ENCODE peak calls at places on chromosomes 12 and 14, in ten cellular contexts. One of them, this sample, is unnamed.

GRCh38 chr14:89186850-89187376 is 230.1 kb downstream of the FOXN3 start:
- DNase-seq in cardiac muscle cell: no peak
- DNase-seq in left lung: no peak
- DNase-seq in HEK293T: no peak
- DNase-seq in glomerular endothelial cell: no peak
- DNase-seq in activated naive CD4-positive, alpha-beta T cell treated with anti-CD3 and anti-CD28 coated beads for 36 hours: no peak
- DNase-seq in NCI-H774: no peak
- DNase-seq in H54: no peak
- DNase-seq in ascending aorta: no peak
- DNase-seq in left ventricle myocardium superior: no peak
- DNase-seq in this sample: no peak

GRCh38 chr12:6420364-6420763 is 24.4 kb upstream of the CD27 start:
- DNase-seq in cardiac muscle cell: no peak
- DNase-seq in left lung: no peak
- DNase-seq in HEK293T: no peak
- DNase-seq in glomerular endothelial cell: no peak
- DNase-seq in activated naive CD4-positive, alpha-beta T cell treated with anti-CD3 and anti-CD28 coated beads for 36 hours: no peak
- DNase-seq in NCI-H774: no peak
- DNase-seq in H54: no peak
- DNase-seq in ascending aorta: no peak
- DNase-seq in left ventricle myocardium superior: no peak
- DNase-seq in this sample: no peak

GRCh38 chr12:126247936-126248335 is 1182.7 kb downstream of the AACS start:
- DNase-seq in cardiac muscle cell: no peak
- DNase-seq in left lung: no peak
- DNase-seq in HEK293T: no peak
- DNase-seq in glomerular endothelial cell: no peak
- DNase-seq in activated naive CD4-positive, alpha-beta T cell treated with anti-CD3 and anti-CD28 coated beads for 36 hours: no peak
- DNase-seq in NCI-H774: no peak
- DNase-seq in H54: no peak
- DNase-seq in ascending aorta: no peak
- DNase-seq in left ventricle myocardium superior: no peak
- DNase-seq in this sample: no peak

GRCh38 chr12:2244013-2244861 is 191.4 kb downstream of the CACNA1C start:
- DNase-seq in cardiac muscle cell: peak
- DNase-seq in left lung: no peak
- DNase-seq in HEK293T: peak
- DNase-seq in glomerular endothelial cell: no peak
- DNase-seq in activated naive CD4-positive, alpha-beta T cell treated with anti-CD3 and anti-CD28 coated beads for 36 hours: no peak
- DNase-seq in NCI-H774: peak
- DNase-seq in H54: peak
- DNase-seq in ascending aorta: no peak
- DNase-seq in left ventricle myocardium superior: no peak
- DNase-seq in this sample: peak

GRCh38 chr12:79776111-79776510 is 85.3 kb upstream of the PAWR start:
- DNase-seq in cardiac muscle cell: peak
- DNase-seq in left lung: no peak
- DNase-seq in HEK293T: no peak
- DNase-seq in glomerular endothelial cell: no peak
- DNase-seq in activated naive CD4-positive, alpha-beta T cell treated with anti-CD3 and anti-CD28 coated beads for 36 hours: no peak
- DNase-seq in NCI-H774: no peak
- DNase-seq in H54: no peak
- DNase-seq in ascending aorta: no peak
- DNase-seq in left ventricle myocardium superior: no peak
- DNase-seq in this sample: no peak

GRCh38 chr14:22555573-22556011 is 33.4 kb downstream of the DAD1 start:
- DNase-seq in cardiac muscle cell: no peak
- DNase-seq in left lung: no peak
- DNase-seq in HEK293T: no peak
- DNase-seq in glomerular endothelial cell: no peak
- DNase-seq in activated naive CD4-positive, alpha-beta T cell treated with anti-CD3 and anti-CD28 coated beads for 36 hours: peak
- DNase-seq in NCI-H774: no peak
- DNase-seq in H54: no peak
- DNase-seq in ascending aorta: no peak
- DNase-seq in left ventricle myocardium superior: no peak
- DNase-seq in this sample: no peak

GRCh38 chr14:72928872-72929271 is 2.6 kb downstream of the DCAF4 start:
- DNase-seq in cardiac muscle cell: no peak
- DNase-seq in left lung: no peak
- DNase-seq in HEK293T: no peak
- DNase-seq in glomerular endothelial cell: no peak
- DNase-seq in activated naive CD4-positive, alpha-beta T cell treated with anti-CD3 and anti-CD28 coated beads for 36 hours: no peak
- DNase-seq in NCI-H774: no peak
- DNase-seq in H54: no peak
- DNase-seq in ascending aorta: no peak
- DNase-seq in left ventricle myocardium superior: no peak
- DNase-seq in this sample: no peak

GRCh38 chr14:81127785-81128184 is 93.0 kb downstream of the GTF2A1 start:
- DNase-seq in cardiac muscle cell: peak
- DNase-seq in left lung: no peak
- DNase-seq in HEK293T: no peak
- DNase-seq in glomerular endothelial cell: no peak
- DNase-seq in activated naive CD4-positive, alpha-beta T cell treated with anti-CD3 and anti-CD28 coated beads for 36 hours: no peak
- DNase-seq in NCI-H774: no peak
- DNase-seq in H54: no peak
- DNase-seq in ascending aorta: no peak
- DNase-seq in left ventricle myocardium superior: no peak
- DNase-seq in this sample: no peak

GRCh38 chr14:103127861-103128598 is 4.8 kb downstream of the TNFAIP2 start:
- DNase-seq in cardiac muscle cell: no peak
- DNase-seq in left lung: no peak
- DNase-seq in HEK293T: no peak
- DNase-seq in glomerular endothelial cell: no peak
- DNase-seq in activated naive CD4-positive, alpha-beta T cell treated with anti-CD3 and anti-CD28 coated beads for 36 hours: no peak
- DNase-seq in NCI-H774: no peak
- DNase-seq in H54: peak
- DNase-seq in ascending aorta: no peak
- DNase-seq in left ventricle myocardium superior: no peak
- DNase-seq in this sample: no peak

GRCh38 chr12:114399664-114400211 is 6.2 kb downstream of the TBX5 start:
- DNase-seq in cardiac muscle cell: peak
- DNase-seq in left lung: no peak
- DNase-seq in HEK293T: no peak
- DNase-seq in glomerular endothelial cell: no peak
- DNase-seq in activated naive CD4-positive, alpha-beta T cell treated with anti-CD3 and anti-CD28 coated beads for 36 hours: no peak
- DNase-seq in NCI-H774: peak
- DNase-seq in H54: no peak
- DNase-seq in ascending aorta: no peak
- DNase-seq in left ventricle myocardium superior: no peak
- DNase-seq in this sample: no peak

GRCh38 chr12:15982921-15983320 is 71.8 kb downstream of the DERA start:
- DNase-seq in cardiac muscle cell: no peak
- DNase-seq in left lung: no peak
- DNase-seq in HEK293T: no peak
- DNase-seq in glomerular endothelial cell: no peak
- DNase-seq in activated naive CD4-positive, alpha-beta T cell treated with anti-CD3 and anti-CD28 coated beads for 36 hours: no peak
- DNase-seq in NCI-H774: no peak
- DNase-seq in H54: no peak
- DNase-seq in ascending aorta: no peak
- DNase-seq in left ventricle myocardium superior: no peak
- DNase-seq in this sample: no peak

GRCh38 chr12:76470028-76470939 is 89.3 kb downstream of the OSBPL8 start:
- DNase-seq in cardiac muscle cell: peak
- DNase-seq in left lung: no peak
- DNase-seq in HEK293T: peak
- DNase-seq in glomerular endothelial cell: peak
- DNase-seq in activated naive CD4-positive, alpha-beta T cell treated with anti-CD3 and anti-CD28 coated beads for 36 hours: peak
- DNase-seq in NCI-H774: no peak
- DNase-seq in H54: peak
- DNase-seq in ascending aorta: no peak
- DNase-seq in left ventricle myocardium superior: no peak
- DNase-seq in this sample: peak

GRCh38 chr12:28543021-28543890 is 353.0 kb downstream of the CCDC91 start:
- DNase-seq in cardiac muscle cell: peak
- DNase-seq in left lung: no peak
- DNase-seq in HEK293T: no peak
- DNase-seq in glomerular endothelial cell: no peak
- DNase-seq in activated naive CD4-positive, alpha-beta T cell treated with anti-CD3 and anti-CD28 coated beads for 36 hours: no peak
- DNase-seq in NCI-H774: no peak
- DNase-seq in H54: no peak
- DNase-seq in ascending aorta: no peak
- DNase-seq in left ventricle myocardium superior: no peak
- DNase-seq in this sample: no peak

GRCh38 chr14:60723218-60724079 is 702 bp downstream of the SIX4 start:
- DNase-seq in cardiac muscle cell: peak
- DNase-seq in left lung: peak
- DNase-seq in HEK293T: peak
- DNase-seq in glomerular endothelial cell: no peak
- DNase-seq in activated naive CD4-positive, alpha-beta T cell treated with anti-CD3 and anti-CD28 coated beads for 36 hours: peak
- DNase-seq in NCI-H774: no peak
- DNase-seq in H54: peak
- DNase-seq in ascending aorta: no peak
- DNase-seq in left ventricle myocardium superior: peak
- DNase-seq in this sample: peak

GRCh38 chr14:104881369-104881979 is 16.4 kb downstream of the CEP170B start:
- DNase-seq in cardiac muscle cell: no peak
- DNase-seq in left lung: no peak
- DNase-seq in HEK293T: no peak
- DNase-seq in glomerular endothelial cell: no peak
- DNase-seq in activated naive CD4-positive, alpha-beta T cell treated with anti-CD3 and anti-CD28 coated beads for 36 hours: no peak
- DNase-seq in NCI-H774: peak
- DNase-seq in H54: no peak
- DNase-seq in ascending aorta: no peak
- DNase-seq in left ventricle myocardium superior: peak
- DNase-seq in this sample: no peak

GRCh38 chr12:124352839-124353238 is 57.9 kb downstream of the RFLNA start:
- DNase-seq in cardiac muscle cell: peak
- DNase-seq in left lung: peak
- DNase-seq in HEK293T: no peak
- DNase-seq in glomerular endothelial cell: no peak
- DNase-seq in activated naive CD4-positive, alpha-beta T cell treated with anti-CD3 and anti-CD28 coated beads for 36 hours: no peak
- DNase-seq in NCI-H774: no peak
- DNase-seq in H54: no peak
- DNase-seq in ascending aorta: no peak
- DNase-seq in left ventricle myocardium superior: peak
- DNase-seq in this sample: no peak

GRCh38 chr14:24160850-24161804 is at the start of gene IRF9:
- DNase-seq in cardiac muscle cell: peak
- DNase-seq in left lung: peak
- DNase-seq in HEK293T: peak
- DNase-seq in glomerular endothelial cell: peak
- DNase-seq in activated naive CD4-positive, alpha-beta T cell treated with anti-CD3 and anti-CD28 coated beads for 36 hours: peak
- DNase-seq in NCI-H774: peak
- DNase-seq in H54: peak
- DNase-seq in ascending aorta: peak
- DNase-seq in left ventricle myocardium superior: peak
- DNase-seq in this sample: peak

GRCh38 chr14:75934998-75935628 is 46.7 kb downstream of the TGFB3 start:
- DNase-seq in cardiac muscle cell: no peak
- DNase-seq in left lung: no peak
- DNase-seq in HEK293T: no peak
- DNase-seq in glomerular endothelial cell: no peak
- DNase-seq in activated naive CD4-positive, alpha-beta T cell treated with anti-CD3 and anti-CD28 coated beads for 36 hours: no peak
- DNase-seq in NCI-H774: no peak
- DNase-seq in H54: no peak
- DNase-seq in ascending aorta: no peak
- DNase-seq in left ventricle myocardium superior: no peak
- DNase-seq in this sample: no peak

GRCh38 chr12:57899010-57899662 is 42.2 kb upstream of the ATP23 start:
- DNase-seq in cardiac muscle cell: peak
- DNase-seq in left lung: peak
- DNase-seq in HEK293T: no peak
- DNase-seq in glomerular endothelial cell: no peak
- DNase-seq in activated naive CD4-positive, alpha-beta T cell treated with anti-CD3 and anti-CD28 coated beads for 36 hours: peak
- DNase-seq in NCI-H774: peak
- DNase-seq in H54: peak
- DNase-seq in ascending aorta: no peak
- DNase-seq in left ventricle myocardium superior: peak
- DNase-seq in this sample: no peak

GRCh38 chr12:68623984-68624383 is 13.3 kb downstream of the RAP1B start:
- DNase-seq in cardiac muscle cell: peak
- DNase-seq in left lung: no peak
- DNase-seq in HEK293T: no peak
- DNase-seq in glomerular endothelial cell: no peak
- DNase-seq in activated naive CD4-positive, alpha-beta T cell treated with anti-CD3 and anti-CD28 coated beads for 36 hours: no peak
- DNase-seq in NCI-H774: no peak
- DNase-seq in H54: no peak
- DNase-seq in ascending aorta: no peak
- DNase-seq in left ventricle myocardium superior: no peak
- DNase-seq in this sample: no peak

GRCh38 chr12:67415473-67415872 is 146.3 kb downstream of the CAND1 start:
- DNase-seq in cardiac muscle cell: peak
- DNase-seq in left lung: no peak
- DNase-seq in HEK293T: peak
- DNase-seq in glomerular endothelial cell: no peak
- DNase-seq in activated naive CD4-positive, alpha-beta T cell treated with anti-CD3 and anti-CD28 coated beads for 36 hours: peak
- DNase-seq in NCI-H774: peak
- DNase-seq in H54: no peak
- DNase-seq in ascending aorta: no peak
- DNase-seq in left ventricle myocardium superior: no peak
- DNase-seq in this sample: peak

GRCh38 chr12:32305163-32305562 is 94.2 kb upstream of the FGD4 start:
- DNase-seq in cardiac muscle cell: peak
- DNase-seq in left lung: no peak
- DNase-seq in HEK293T: no peak
- DNase-seq in glomerular endothelial cell: no peak
- DNase-seq in activated naive CD4-positive, alpha-beta T cell treated with anti-CD3 and anti-CD28 coated beads for 36 hours: peak
- DNase-seq in NCI-H774: no peak
- DNase-seq in H54: no peak
- DNase-seq in ascending aorta: no peak
- DNase-seq in left ventricle myocardium superior: no peak
- DNase-seq in this sample: no peak

GRCh38 chr12:120394483-120395367 is 25.8 kb upstream of the MSI1 start:
- DNase-seq in cardiac muscle cell: no peak
- DNase-seq in left lung: peak
- DNase-seq in HEK293T: no peak
- DNase-seq in glomerular endothelial cell: no peak
- DNase-seq in activated naive CD4-positive, alpha-beta T cell treated with anti-CD3 and anti-CD28 coated beads for 36 hours: no peak
- DNase-seq in NCI-H774: peak
- DNase-seq in H54: no peak
- DNase-seq in ascending aorta: no peak
- DNase-seq in left ventricle myocardium superior: no peak
- DNase-seq in this sample: no peak

GRCh38 chr14:63282997-63283396 is 35.7 kb downstream of the GPHB5 start:
- DNase-seq in cardiac muscle cell: no peak
- DNase-seq in left lung: no peak
- DNase-seq in HEK293T: no peak
- DNase-seq in glomerular endothelial cell: no peak
- DNase-seq in activated naive CD4-positive, alpha-beta T cell treated with anti-CD3 and anti-CD28 coated beads for 36 hours: no peak
- DNase-seq in NCI-H774: no peak
- DNase-seq in H54: no peak
- DNase-seq in ascending aorta: no peak
- DNase-seq in left ventricle myocardium superior: no peak
- DNase-seq in this sample: no peak

GRCh38 chr14:60861545-60862147 is 119.2 kb downstream of the TRMT5 start:
- DNase-seq in cardiac muscle cell: no peak
- DNase-seq in left lung: no peak
- DNase-seq in HEK293T: no peak
- DNase-seq in glomerular endothelial cell: no peak
- DNase-seq in activated naive CD4-positive, alpha-beta T cell treated with anti-CD3 and anti-CD28 coated beads for 36 hours: no peak
- DNase-seq in NCI-H774: no peak
- DNase-seq in H54: no peak
- DNase-seq in ascending aorta: no peak
- DNase-seq in left ventricle myocardium superior: no peak
- DNase-seq in this sample: no peak

GRCh38 chr12:102096855-102097254 is 23.1 kb downstream of the NUP37 start:
- DNase-seq in cardiac muscle cell: no peak
- DNase-seq in left lung: no peak
- DNase-seq in HEK293T: no peak
- DNase-seq in glomerular endothelial cell: no peak
- DNase-seq in activated naive CD4-positive, alpha-beta T cell treated with anti-CD3 and anti-CD28 coated beads for 36 hours: no peak
- DNase-seq in NCI-H774: peak
- DNase-seq in H54: no peak
- DNase-seq in ascending aorta: no peak
- DNase-seq in left ventricle myocardium superior: no peak
- DNase-seq in this sample: no peak

GRCh38 chr12:131038159-131038558 is 84.5 kb downstream of the ADGRD1 start:
- DNase-seq in cardiac muscle cell: no peak
- DNase-seq in left lung: no peak
- DNase-seq in HEK293T: no peak
- DNase-seq in glomerular endothelial cell: no peak
- DNase-seq in activated naive CD4-positive, alpha-beta T cell treated with anti-CD3 and anti-CD28 coated beads for 36 hours: no peak
- DNase-seq in NCI-H774: no peak
- DNase-seq in H54: no peak
- DNase-seq in ascending aorta: no peak
- DNase-seq in left ventricle myocardium superior: no peak
- DNase-seq in this sample: no peak

GRCh38 chr12:109767991-109768900 is 54.6 kb downstream of the FAM222A start:
- DNase-seq in cardiac muscle cell: no peak
- DNase-seq in left lung: no peak
- DNase-seq in HEK293T: no peak
- DNase-seq in glomerular endothelial cell: no peak
- DNase-seq in activated naive CD4-positive, alpha-beta T cell treated with anti-CD3 and anti-CD28 coated beads for 36 hours: peak
- DNase-seq in NCI-H774: no peak
- DNase-seq in H54: no peak
- DNase-seq in ascending aorta: no peak
- DNase-seq in left ventricle myocardium superior: no peak
- DNase-seq in this sample: no peak